ENCODE peak calls at places on chromosomes 11 and 22, in six cellular contexts. F is OCI-LY7; G is HCT116; J is CD8-positive, alpha-beta memory T cell; Z is effector memory CD4-positive, alpha-beta T cell; I is body of pancreas. D is an unnamed sample.

GRCh38 chr22:22657712-22658111 is 13.3 kb downstream of the GGTLC2 start:
- DNase-seq in G (no peak), I (no peak), F (no peak), Z (no peak), J (no peak), D (no peak)

GRCh38 chr11:96185220-96185768 is 157.7 kb downstream of the MAML2 start:
- DNase-seq in I (no peak), G (no peak), Z (no peak), F (peak), J (no peak), D (no peak)

GRCh38 chr11:44036811-44037657 is 10.7 kb upstream of the ACCSL start:
- DNase-seq in Z (no peak), F (peak), J (no peak), G (peak), I (peak), D (peak)

GRCh38 chr11:106238704-106239360 is 161.4 kb downstream of the AASDHPPT start:
- DNase-seq in I (peak), Z (no peak), F (no peak), J (no peak), G (no peak), D (no peak)

GRCh38 chr22:50481440-50482106 is at the start of gene ADM2:
- DNase-seq in F (peak), J (peak), G (no peak), Z (peak), I (no peak), D (no peak)

GRCh38 chr11:67630230-67630942 is 649 bp upstream of the NUDT8 start:
- DNase-seq in Z (peak), I (peak), F (peak), G (peak), J (peak), D (peak)

GRCh38 chr11:44840085-44840478 is 110.6 kb downstream of the TP53I11 start:
- DNase-seq in Z (no peak), I (no peak), G (no peak), J (no peak), F (no peak), D (no peak)

GRCh38 chr22:50696251-50696798 is 23.7 kb downstream of the SHANK3 start:
- DNase-seq in F (no peak), J (no peak), I (no peak), G (no peak), Z (no peak), D (peak)

GRCh38 chr11:44729065-44729464 is 2.3 kb downstream of the TSPAN18 start:
- DNase-seq in Z (no peak), I (no peak), G (no peak), F (no peak), J (no peak), D (no peak)

GRCh38 chr11:64016512-64016911 is 19.2 kb upstream of the FLRT1 start:
- DNase-seq in J (no peak), G (no peak), I (no peak), F (no peak), Z (no peak), D (no peak)

GRCh38 chr11:3222941-3223905 is 4.6 kb upstream of the MRGPRG start:
- DNase-seq in G (no peak), I (no peak), F (no peak), J (no peak), Z (no peak), D (no peak)

GRCh38 chr11:34192481-34193401 is 87.3 kb downstream of the NAT10 start:
- DNase-seq in J (no peak), Z (no peak), I (peak), G (peak), F (no peak), D (peak)

GRCh38 chr11:111412293-111412692 is 33.2 kb upstream of the POU2AF1 start:
- DNase-seq in G (no peak), F (no peak), J (no peak), Z (no peak), I (no peak), D (no peak)

GRCh38 chr11:80702264-80702663 is 1261.4 kb upstream of the TENM4 start:
- DNase-seq in G (no peak), Z (no peak), F (no peak), I (no peak), J (no peak), D (peak)

GRCh38 chr11:42890773-42891172 is 421.0 kb upstream of the API5 start:
- DNase-seq in F (no peak), I (no peak), G (no peak), J (no peak), Z (no peak), D (no peak)

GRCh38 chr22:39292002-39292401 is 27.4 kb downstream of the RPL3 start:
- DNase-seq in I (peak), F (no peak), Z (no peak), J (no peak), G (no peak), D (no peak)

GRCh38 chr11:99682171-99682570 is 661.4 kb downstream of the CNTN5 start:
- DNase-seq in I (no peak), Z (no peak), J (no peak), F (no peak), G (no peak), D (no peak)

GRCh38 chr11:19849107-19849789 is 136.6 kb downstream of the NAV2 start:
- DNase-seq in Z (no peak), G (no peak), I (peak), F (no peak), J (no peak), D (no peak)

GRCh38 chr11:75474240-75474639 is 41.2 kb upstream of the KLHL35 start:
- DNase-seq in G (no peak), J (no peak), F (peak), Z (no peak), I (no peak), D (no peak)

GRCh38 chr11:96620464-96621044 is 230.7 kb downstream of the JRKL start:
- DNase-seq in F (no peak), I (no peak), G (no peak), J (no peak), Z (no peak), D (peak)

GRCh38 chr22:49390954-49391353 is 436.7 kb downstream of the BRD1 start:
- DNase-seq in G (no peak), I (no peak), J (no peak), F (no peak), Z (no peak), D (no peak)

GRCh38 chr11:27462543-27462942 is 10.0 kb downstream of the LGR4 start:
- DNase-seq in J (no peak), Z (no peak), F (no peak), I (no peak), G (no peak), D (peak)

GRCh38 chr11:93131709-93132108 is 66.1 kb downstream of the SLC36A4 start:
- DNase-seq in I (no peak), Z (no peak), J (no peak), G (no peak), F (peak), D (no peak)

GRCh38 chr22:39664485-39665200 is 94.1 kb downstream of the CACNA1I start:
- DNase-seq in F (no peak), I (peak), J (no peak), G (no peak), Z (no peak), D (no peak)

GRCh38 chr22:20584029-20584871 is 76.8 kb downstream of the MED15 start:
- DNase-seq in Z (no peak), G (no peak), F (no peak), I (no peak), J (no peak), D (no peak)

GRCh38 chr11:35771722-35772121 is 109.1 kb downstream of the TRIM44 start:
- DNase-seq in I (no peak), F (no peak), J (no peak), G (no peak), Z (no peak), D (no peak)

GRCh38 chr11:116976941-116977570 is 121.2 kb downstream of the SIK3 start:
- DNase-seq in G (no peak), I (no peak), F (no peak), J (no peak), Z (no peak), D (no peak)

GRCh38 chr11:19789245-19789644 is 76.6 kb downstream of the NAV2 start:
- DNase-seq in F (no peak), G (no peak), Z (no peak), I (no peak), J (no peak), D (no peak)

GRCh38 chr22:16987822-16988221 is 20.2 kb downstream of the GAB4 start:
- DNase-seq in F (no peak), G (no peak), J (no peak), I (no peak), Z (no peak), D (no peak)

GRCh38 chr11:32847511-32847910 is 17.8 kb downstream of the PRRG4 start:
- DNase-seq in I (no peak), F (no peak), J (no peak), G (no peak), Z (no peak), D (no peak)

GRCh38 chr11:32840587-32840986 is 10.9 kb downstream of the PRRG4 start:
- DNase-seq in I (no peak), J (no peak), F (no peak), Z (no peak), G (no peak), D (no peak)

GRCh38 chr11:32838505-32839274 is 9.0 kb downstream of the PRRG4 start:
- DNase-seq in G (no peak), I (no peak), Z (no peak), F (no peak), J (no peak), D (peak)

GRCh38 chr11:32839308-32839707 is 9.6 kb downstream of the PRRG4 start:
- DNase-seq in J (no peak), Z (no peak), I (no peak), G (no peak), F (no peak), D (no peak)

DNA sequence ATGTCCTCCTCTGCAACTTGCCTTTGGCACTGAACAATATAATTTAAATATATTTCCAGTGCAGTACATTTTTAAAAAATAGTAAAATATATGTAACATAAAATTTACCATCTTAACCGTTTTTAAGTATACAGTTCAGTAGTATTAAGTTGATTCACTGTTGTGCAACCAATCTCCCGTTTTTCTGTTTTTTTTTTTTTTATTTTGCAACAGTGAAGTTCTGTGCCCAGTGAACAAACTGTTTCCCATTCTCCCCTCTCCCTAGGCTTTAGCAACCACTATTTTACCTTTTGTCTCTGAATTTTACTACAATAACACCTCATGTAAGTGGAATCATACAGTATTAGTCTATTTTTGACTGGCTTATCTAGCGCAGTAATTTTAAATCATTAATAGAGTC is 13.8 kb downstream of the PRRG4 start:
- DNase-seq in J (no peak), Z (no peak), F (no peak), I (no peak), G (no peak), D (no peak)
- H3K27ac ChIP-seq in J (no peak), Z (no peak), F (no peak), I (no peak), G (no peak), D (no peak)

DNA sequence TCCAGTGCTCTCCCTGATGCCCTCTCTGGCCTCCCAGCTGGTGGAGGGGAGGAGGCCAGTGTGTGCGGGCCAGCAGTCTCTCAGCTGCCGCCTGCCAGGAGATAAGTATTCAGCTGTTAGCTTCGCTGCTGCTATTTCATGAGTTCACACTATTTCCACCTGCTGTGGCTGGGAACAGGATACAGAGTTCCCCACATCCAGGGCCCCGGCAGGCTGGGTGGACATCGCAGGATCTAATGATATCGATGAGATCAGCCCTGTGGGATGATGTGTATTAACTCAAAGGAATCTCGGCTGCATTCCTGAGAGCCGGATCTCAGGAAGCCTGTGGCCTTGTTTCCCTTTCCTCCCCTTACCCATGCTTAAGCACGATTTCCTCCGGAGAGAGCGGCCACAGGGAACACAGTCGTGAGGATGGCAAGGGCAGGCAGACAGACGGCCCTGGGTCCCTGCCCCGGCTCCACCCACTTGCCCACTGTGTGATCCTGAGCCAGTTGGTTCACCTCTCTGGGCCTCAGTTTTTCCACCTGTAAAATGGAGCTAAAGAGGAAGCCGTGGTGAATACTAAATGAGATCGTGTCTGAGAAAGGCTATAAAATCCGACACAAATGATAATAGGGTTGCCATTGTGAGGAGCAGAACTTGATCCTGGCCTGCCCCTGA is 6.5 kb upstream of the PVALB start:
- DNase-seq in I (no peak), F (no peak), G (no peak), Z (no peak), J (no peak), D (no peak)
- H3K27ac ChIP-seq in I (no peak), F (no peak), G (no peak), Z (no peak), J (no peak), D (no peak)

GRCh38 chr22:25563757-25564319 is 637 bp upstream of the GRK3 start:
- DNase-seq in G (no peak), Z (no peak), J (no peak), I (peak), F (peak), D (no peak)

GRCh38 chr22:25567305-25567704 is 2.8 kb downstream of the GRK3 start:
- DNase-seq in J (no peak), G (no peak), I (no peak), Z (no peak), F (peak), D (peak)

GRCh38 chr22:25564979-25565677 is 653 bp downstream of the GRK3 start:
- DNase-seq in J (peak), I (peak), Z (no peak), F (peak), G (no peak), D (peak)

GRCh38 chr22:25564320-25564978 is at the start of gene GRK3:
- DNase-seq in Z (peak), F (peak), J (peak), I (peak), G (peak), D (no peak)

GRCh38 chr22:25566812-25567211 is 2.3 kb downstream of the GRK3 start:
- DNase-seq in F (peak), J (no peak), G (no peak), Z (no peak), I (no peak), D (no peak)
- H3K27ac ChIP-seq in F (peak), J (no peak), G (no peak), Z (no peak), I (no peak), D (no peak)

GRCh38 chr11:13337986-13338436 is 60.4 kb downstream of the BMAL1 start:
- DNase-seq in F (no peak), Z (no peak), J (no peak), G (no peak), I (no peak), D (no peak)
- H3K27ac ChIP-seq in F (no peak), Z (no peak), J (no peak), G (peak), I (no peak), D (peak)

GRCh38 chr11:65471410-65471762 is 27.5 kb upstream of the MALAT1 start:
- DNase-seq in I (peak), F (peak), Z (no peak), J (peak), G (no peak), D (no peak)
- H3K27ac ChIP-seq in I (peak), F (peak), Z (peak), J (peak), G (peak), D (peak)

DNA sequence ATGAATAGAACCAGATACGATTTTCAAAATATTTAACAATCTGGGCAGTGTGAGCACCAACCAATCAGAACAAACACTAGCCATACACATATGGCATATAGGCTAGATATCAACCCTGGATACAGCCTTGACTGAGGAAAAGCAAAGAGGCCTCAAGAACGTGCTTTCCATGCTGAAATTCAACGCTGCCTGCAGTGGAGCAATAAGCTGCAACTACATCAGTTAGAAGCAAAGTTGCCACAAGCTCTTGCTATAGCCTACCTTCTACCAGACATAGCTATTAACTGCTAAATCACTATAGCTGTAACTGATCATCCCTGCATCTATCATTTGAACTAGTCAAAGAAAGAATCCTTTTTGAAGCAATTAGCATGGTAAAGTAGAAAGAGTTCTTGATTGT is 42.5 kb downstream of the DENND5A start:
- DNase-seq in F (no peak), I (no peak), J (no peak), Z (no peak), G (no peak), D (no peak)
- H3K27ac ChIP-seq in F (no peak), I (no peak), J (no peak), Z (no peak), G (no peak), D (no peak)

DNA sequence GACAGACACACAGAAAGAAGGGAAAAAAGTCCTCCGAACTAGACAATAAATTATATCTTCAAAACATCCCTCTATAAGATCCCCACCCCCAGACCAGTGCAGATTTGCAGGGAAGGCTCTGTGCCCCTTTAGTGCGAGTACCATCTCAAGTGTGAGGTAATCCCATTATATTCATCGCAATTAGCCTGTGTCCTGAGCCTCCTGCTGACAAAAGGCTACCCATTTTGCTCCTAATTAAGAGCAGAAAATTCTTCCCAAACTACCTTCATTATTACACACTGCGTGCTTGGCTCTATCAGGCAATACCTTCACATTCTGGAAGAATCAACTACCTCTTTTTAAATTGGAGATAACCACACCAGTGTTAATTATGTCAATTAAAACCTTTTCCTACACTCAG is 1133.4 kb upstream of the CCDC90B start:
- DNase-seq in Z (no peak), J (no peak), I (no peak), G (no peak), F (no peak), D (no peak)
- H3K27ac ChIP-seq in Z (no peak), J (no peak), I (no peak), G (no peak), F (no peak), D (no peak)